ENCODE peak calls at places on chromosome 17, in five cellular contexts. M is iPS DF 6.9, A is neural progenitor cell, G is lung, I is transverse colon. B is an unnamed sample.

GRCh38 chr17:302300-302698 is 50.3 kb downstream of the RPH3AL start:
- DNase-seq in I (peak; percentile 90), A (no peak), G (no peak), M (no peak), B (peak; percentile 67)

GRCh38 chr17:20143740-20144139 is 134.6 kb downstream of the SPECC1 start:
- DNase-seq in G (no peak), I (no peak), A (no peak), M (no peak), B (no peak)

GRCh38 chr17:2904135-2904534 is 107.9 kb downstream of the RAP1GAP2 start:
- DNase-seq in M (no peak), G (no peak), A (peak; percentile 56), I (peak; percentile 22), B (peak; percentile 88)

GRCh38 chr17:39658760-39659159 is 6.4 kb upstream of the TCAP start:
- DNase-seq in G (no peak), I (no peak), A (no peak), M (no peak), B (no peak)

GRCh38 chr17:74432484-74433391 is 850 bp downstream of the GPRC5C start:
- DNase-seq in M (no peak), I (no peak), A (peak; percentile 69), G (no peak), B (peak; percentile 38)

GRCh38 chr17:44065668-44066203 is 735 bp downstream of the LSM12 start:
- DNase-seq in A (no peak), G (no peak), M (no peak), I (no peak), B (no peak)

GRCh38 chr17:2947996-2948550 is 115.3 kb downstream of the OR1D5 start:
- DNase-seq in I (no peak), M (no peak), G (no peak), A (no peak), B (no peak)

GRCh38 chr17:7862692-7863437 is 5.1 kb downstream of the CYB5D1 start:
- DNase-seq in M (no peak), I (peak; percentile 31), A (peak; percentile 82), G (no peak), B (peak; percentile 28)

GRCh38 chr17:64147110-64148016 is 17.4 kb upstream of the ERN1 start:
- DNase-seq in A (no peak), M (no peak), G (no peak), I (no peak), B (no peak)

GRCh38 chr17:73645050-73645871 is 1.0 kb upstream of the SDK2 start:
- DNase-seq in A (peak; percentile 94), M (no peak), G (no peak), I (peak; percentile 36), B (peak; percentile 70)

GRCh38 chr17:40760105-40761016 is 5.2 kb upstream of the KRT25 start:
- DNase-seq in G (no peak), I (no peak), M (no peak), A (no peak), B (no peak)
- H3K9me3 ChIP-seq in G (no peaks in the 10 kb centered on the region), I (peaks cover 17% of the 10 kb centered on the region), M (peaks cover 2% of the 10 kb centered on the region), A (peaks cover 20% of the 10 kb centered on the region), B (no peaks in the 10 kb centered on the region)

DNA sequence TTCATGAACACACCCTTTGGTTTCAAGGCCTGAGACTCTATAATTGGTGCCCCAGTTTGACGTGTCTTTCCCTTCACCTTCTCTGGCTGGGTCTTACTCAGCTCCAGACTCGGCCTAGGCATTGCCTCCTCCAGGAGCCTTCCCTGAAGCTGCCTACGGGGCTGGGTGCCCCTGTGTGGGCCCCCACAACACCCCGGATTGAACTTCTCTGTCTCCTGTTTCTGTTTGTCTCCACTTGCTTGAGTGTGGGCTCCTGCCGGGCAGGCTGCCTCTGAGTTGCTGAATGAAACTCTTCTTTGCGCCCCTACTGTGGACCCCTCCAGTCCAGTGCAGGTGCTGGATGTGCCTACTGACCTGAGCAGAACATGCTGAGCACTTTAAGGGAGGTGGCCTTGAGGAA is 2.3 kb upstream of the MPRIP start:
- DNase-seq in G (no peak), I (no peak), M (no peak), A (no peak), B (peak; percentile 25)
- H3K9me3 ChIP-seq in G (no peaks in the 10 kb centered on the region), I (no peaks in the 10 kb centered on the region), M (no peaks in the 10 kb centered on the region), A (no peaks in the 10 kb centered on the region), B (no peaks in the 10 kb centered on the region)

GRCh38 chr17:21294321-21295035 is 10.0 kb downstream of the MAP2K3 start:
- DNase-seq in A (no peak), G (no peak), I (no peak), M (no peak), B (peak; percentile 33)

GRCh38 chr17:21292867-21293845 is 8.6 kb downstream of the MAP2K3 start:
- DNase-seq in A (no peak), G (no peak), I (no peak), M (no peak), B (no peak)

GRCh38 chr17:21295036-21295952 is 10.8 kb downstream of the MAP2K3 start:
- DNase-seq in M (no peak), G (no peak), I (peak; percentile 55), A (no peak), B (peak; percentile 83)

GRCh38 chr17:21291862-21292261 is 7.4 kb downstream of the MAP2K3 start:
- DNase-seq in A (no peak), M (no peak), G (no peak), I (no peak), B (no peak)

GRCh38 chr17:21293846-21294240 is 9.3 kb downstream of the MAP2K3 start:
- DNase-seq in A (no peak), M (no peak), G (no peak), I (no peak), B (no peak)
- H3K9me3 ChIP-seq in A (peaks cover 6% of the 10 kb centered on the region), M (no peaks in the 10 kb centered on the region), G (no peaks in the 10 kb centered on the region), I (no peaks in the 10 kb centered on the region), B (no peaks in the 10 kb centered on the region)

DNA sequence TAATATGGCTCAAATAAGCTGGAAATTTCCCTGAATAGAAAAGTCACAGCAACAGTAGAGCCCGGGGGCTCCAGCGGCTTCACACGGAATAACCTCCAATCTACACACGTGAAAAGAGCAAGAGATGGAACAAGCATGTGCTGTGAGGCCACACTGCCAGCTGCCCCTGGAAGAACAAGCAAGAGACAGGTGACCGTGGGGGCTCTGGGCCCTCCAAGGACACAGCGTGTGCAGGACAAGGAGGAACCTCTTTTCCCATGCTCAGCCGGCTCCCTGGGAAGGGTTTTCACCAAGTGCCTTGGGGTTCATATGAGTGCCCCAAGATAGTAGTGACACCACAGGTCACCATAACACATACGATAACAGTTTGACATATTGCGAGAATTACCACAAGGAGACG is 110.2 kb upstream of the ZNF750 start:
- DNase-seq in M (no peak), I (no peak), A (no peak), G (no peak), B (peak; percentile 16)
- H3K9me3 ChIP-seq in M (peaks cover 19% of the 10 kb centered on the region), I (peaks cover 4% of the 10 kb centered on the region), A (peaks cover 27% of the 10 kb centered on the region), G (peaks cover 3% of the 10 kb centered on the region), B (no peaks in the 10 kb centered on the region)

DNA sequence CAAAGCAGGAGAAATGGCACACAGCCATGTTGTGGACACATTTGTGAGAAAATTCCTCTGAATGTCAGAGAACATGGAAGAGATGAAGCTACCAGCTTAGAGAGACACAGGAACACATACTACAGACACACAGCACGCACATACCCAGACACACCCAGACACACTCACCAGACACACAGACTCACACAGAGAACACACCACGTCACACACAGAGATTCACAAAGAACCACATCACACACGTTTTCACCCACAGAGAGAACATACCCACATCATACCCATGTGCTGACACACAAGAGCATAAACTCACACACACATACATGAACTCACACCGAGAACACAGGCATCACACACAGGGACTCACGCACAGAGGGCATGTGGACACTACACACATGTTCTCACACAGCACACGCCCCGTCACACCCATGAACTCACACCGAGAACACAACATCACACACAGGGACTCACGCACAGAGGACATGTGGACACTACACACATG is 124.9 kb downstream of the METRNL start:
- DNase-seq in I (no peak), G (no peak), A (no peak), M (no peak), B (no peak)
- H3K9me3 ChIP-seq in I (no peaks in the 10 kb centered on the region), G (no peaks in the 10 kb centered on the region), A (no peaks in the 10 kb centered on the region), M (peaks cover 4% of the 10 kb centered on the region), B (no peaks in the 10 kb centered on the region)

GRCh38 chr17:52120465-52120864 is 38.0 kb downstream of the CA10 start:
- DNase-seq in A (no peak), M (no peak), I (no peak), G (no peak), B (no peak)
- H3K9me3 ChIP-seq in A (no peaks in the 10 kb centered on the region), M (no peaks in the 10 kb centered on the region), I (no peaks in the 10 kb centered on the region), G (no peaks in the 10 kb centered on the region), B (peaks cover 3% of the 10 kb centered on the region)

GRCh38 chr17:60495260-60495659 is 30.8 kb downstream of the APPBP2 start:
- DNase-seq in I (no peak), A (no peak), G (no peak), M (no peak), B (no peak)
- H3K9me3 ChIP-seq in I (peaks cover 16% of the 10 kb centered on the region), A (peaks cover 7% of the 10 kb centered on the region), G (no peaks in the 10 kb centered on the region), M (peaks cover 1% of the 10 kb centered on the region), B (peaks cover 4% of the 10 kb centered on the region)